ENCODE peak calls at places on chromosomes 13 and 19, in nine cellular contexts. One of them, this sample, is unnamed.
A peak's percentile ranks its signal among the peaks of the same experiment; 100 is the strongest.

GRCh38 chr13:109900723-109901122 is 114.3 kb upstream of the IRS2 start:
- DNase-seq in left cardiac atrium: no peak
- DNase-seq in astrocyte of the hippocampus: no peak
- DNase-seq in SHP77: peak; percentile 62
- DNase-seq in WTC11: no peak
- DNase-seq in AG20443: no peak
- DNase-seq in AG09319: no peak
- DNase-seq in osteocyte: no peak
- DNase-seq in DMS153: peak; percentile 27
- DNase-seq in this sample: peak; percentile 9

GRCh38 chr19:47227347-47228167 is 3.4 kb downstream of the BBC3 start:
- DNase-seq in left cardiac atrium: peak; percentile 93
- DNase-seq in astrocyte of the hippocampus: peak; percentile 92
- DNase-seq in SHP77: peak; percentile 64
- DNase-seq in WTC11: peak; percentile 97
- DNase-seq in AG20443: peak; percentile 84
- DNase-seq in AG09319: peak; percentile 93
- DNase-seq in osteocyte: peak; percentile 96
- DNase-seq in DMS153: peak; percentile 71
- DNase-seq in this sample: peak; percentile 100

GRCh38 chr13:93862259-93862658 is 617.2 kb downstream of the DCT start:
- DNase-seq in left cardiac atrium: no peak
- DNase-seq in astrocyte of the hippocampus: no peak
- DNase-seq in SHP77: no peak
- DNase-seq in WTC11: no peak
- DNase-seq in AG20443: no peak
- DNase-seq in AG09319: no peak
- DNase-seq in osteocyte: no peak
- DNase-seq in DMS153: no peak
- DNase-seq in this sample: no peak

GRCh38 chr19:53509845-53510244 is 28.1 kb upstream of the ZNF331 start:
- DNase-seq in left cardiac atrium: no peak
- DNase-seq in astrocyte of the hippocampus: no peak
- DNase-seq in SHP77: no peak
- DNase-seq in WTC11: no peak
- DNase-seq in AG20443: no peak
- DNase-seq in AG09319: no peak
- DNase-seq in osteocyte: no peak
- DNase-seq in DMS153: no peak
- DNase-seq in this sample: no peak

GRCh38 chr13:44573790-44574465 is 2.2 kb downstream of the TSC22D1 start:
- DNase-seq in left cardiac atrium: no peak
- DNase-seq in astrocyte of the hippocampus: peak; percentile 81
- DNase-seq in SHP77: no peak
- DNase-seq in WTC11: no peak
- DNase-seq in AG20443: peak; percentile 27
- DNase-seq in AG09319: no peak
- DNase-seq in osteocyte: peak; percentile 49
- DNase-seq in DMS153: no peak
- DNase-seq in this sample: peak; percentile 55

GRCh38 chr13:99892189-99892588 is 79.4 kb downstream of the ZIC5 start:
- DNase-seq in left cardiac atrium: no peak
- DNase-seq in astrocyte of the hippocampus: peak; percentile 32
- DNase-seq in SHP77: no peak
- DNase-seq in WTC11: peak; percentile 56
- DNase-seq in AG20443: no peak
- DNase-seq in AG09319: no peak
- DNase-seq in osteocyte: no peak
- DNase-seq in DMS153: peak; percentile 58
- DNase-seq in this sample: peak; percentile 69

GRCh38 chr19:19642506-19643157 is 825 bp downstream of the GMIP start:
- DNase-seq in left cardiac atrium: no peak
- DNase-seq in astrocyte of the hippocampus: peak; percentile 34
- DNase-seq in SHP77: no peak
- DNase-seq in WTC11: no peak
- DNase-seq in AG20443: peak; percentile 42
- DNase-seq in AG09319: no peak
- DNase-seq in osteocyte: no peak
- DNase-seq in DMS153: no peak
- DNase-seq in this sample: peak; percentile 65

GRCh38 chr13:61029064-61029463 is 386.6 kb downstream of the PCDH20 start:
- DNase-seq in left cardiac atrium: no peak
- DNase-seq in astrocyte of the hippocampus: no peak
- DNase-seq in SHP77: peak; percentile 42
- DNase-seq in WTC11: peak; percentile 36
- DNase-seq in AG20443: no peak
- DNase-seq in AG09319: no peak
- DNase-seq in osteocyte: no peak
- DNase-seq in DMS153: peak; percentile 87
- DNase-seq in this sample: peak; percentile 20

GRCh38 chr13:103663996-103664395 is 597.8 kb upstream of the SLC10A2 start:
- DNase-seq in left cardiac atrium: no peak
- DNase-seq in astrocyte of the hippocampus: peak; percentile 2
- DNase-seq in SHP77: no peak
- DNase-seq in WTC11: no peak
- DNase-seq in AG20443: no peak
- DNase-seq in AG09319: no peak
- DNase-seq in osteocyte: no peak
- DNase-seq in DMS153: no peak
- DNase-seq in this sample: no peak

GRCh38 chr19:11100064-11100463 is 10.8 kb downstream of the LDLR start:
- DNase-seq in left cardiac atrium: no peak
- DNase-seq in astrocyte of the hippocampus: no peak
- DNase-seq in SHP77: no peak
- DNase-seq in WTC11: no peak
- DNase-seq in AG20443: no peak
- DNase-seq in AG09319: no peak
- DNase-seq in osteocyte: no peak
- DNase-seq in DMS153: no peak
- DNase-seq in this sample: no peak

GRCh38 chr19:2084993-2085720 is 11.0 kb downstream of the MOB3A start:
- DNase-seq in left cardiac atrium: peak; percentile 78
- DNase-seq in astrocyte of the hippocampus: no peak
- DNase-seq in SHP77: no peak
- DNase-seq in WTC11: no peak
- DNase-seq in AG20443: no peak
- DNase-seq in AG09319: no peak
- DNase-seq in osteocyte: no peak
- DNase-seq in DMS153: no peak
- DNase-seq in this sample: no peak

GRCh38 chr13:51292000-51292550 is 47.4 kb upstream of the SERPINE3 start:
- DNase-seq in left cardiac atrium: no peak
- DNase-seq in astrocyte of the hippocampus: peak; percentile 91
- DNase-seq in SHP77: no peak
- DNase-seq in WTC11: no peak
- DNase-seq in AG20443: no peak
- DNase-seq in AG09319: peak; percentile 10
- DNase-seq in osteocyte: no peak
- DNase-seq in DMS153: no peak
- DNase-seq in this sample: no peak

GRCh38 chr19:681029-681626 is 4.9 kb downstream of the FSTL3 start:
- DNase-seq in left cardiac atrium: no peak
- DNase-seq in astrocyte of the hippocampus: no peak
- DNase-seq in SHP77: peak; percentile 87
- DNase-seq in WTC11: peak; percentile 96
- DNase-seq in AG20443: peak; percentile 93
- DNase-seq in AG09319: peak; percentile 84
- DNase-seq in osteocyte: no peak
- DNase-seq in DMS153: peak; percentile 71
- DNase-seq in this sample: no peak

GRCh38 chr13:77719128-77719527 is 21.6 kb downstream of the SLAIN1 start:
- DNase-seq in left cardiac atrium: no peak
- DNase-seq in astrocyte of the hippocampus: no peak
- DNase-seq in SHP77: no peak
- DNase-seq in WTC11: no peak
- DNase-seq in AG20443: no peak
- DNase-seq in AG09319: no peak
- DNase-seq in osteocyte: no peak
- DNase-seq in DMS153: no peak
- DNase-seq in this sample: no peak

GRCh38 chr19:29098863-29099481 is 114.0 kb downstream of the UQCRFS1 start:
- DNase-seq in left cardiac atrium: peak; percentile 76
- DNase-seq in astrocyte of the hippocampus: peak; percentile 39
- DNase-seq in SHP77: no peak
- DNase-seq in WTC11: no peak
- DNase-seq in AG20443: peak; percentile 97
- DNase-seq in AG09319: peak; percentile 83
- DNase-seq in osteocyte: no peak
- DNase-seq in DMS153: no peak
- DNase-seq in this sample: no peak

GRCh38 chr19:5319516-5319915 is 21.1 kb downstream of the PTPRS start:
- DNase-seq in left cardiac atrium: no peak
- DNase-seq in astrocyte of the hippocampus: no peak
- DNase-seq in SHP77: no peak
- DNase-seq in WTC11: no peak
- DNase-seq in AG20443: no peak
- DNase-seq in AG09319: no peak
- DNase-seq in osteocyte: no peak
- DNase-seq in DMS153: no peak
- DNase-seq in this sample: no peak

GRCh38 chr13:19023115-19023514 is 158.5 kb downstream of the TUBA3C start:
- DNase-seq in left cardiac atrium: no peak
- DNase-seq in astrocyte of the hippocampus: no peak
- DNase-seq in SHP77: no peak
- DNase-seq in WTC11: no peak
- DNase-seq in AG20443: no peak
- DNase-seq in AG09319: no peak
- DNase-seq in osteocyte: no peak
- DNase-seq in DMS153: no peak
- DNase-seq in this sample: no peak

GRCh38 chr19:51921949-51922348 is 5.3 kb upstream of the ZNF613 start:
- DNase-seq in left cardiac atrium: no peak
- DNase-seq in astrocyte of the hippocampus: peak; percentile 5
- DNase-seq in SHP77: no peak
- DNase-seq in WTC11: no peak
- DNase-seq in AG20443: no peak
- DNase-seq in AG09319: no peak
- DNase-seq in osteocyte: no peak
- DNase-seq in DMS153: no peak
- DNase-seq in this sample: no peak

GRCh38 chr13:24042710-24043440 is 117.6 kb upstream of the SPATA13 start:
- DNase-seq in left cardiac atrium: no peak
- DNase-seq in astrocyte of the hippocampus: no peak
- DNase-seq in SHP77: no peak
- DNase-seq in WTC11: no peak
- DNase-seq in AG20443: no peak
- DNase-seq in AG09319: no peak
- DNase-seq in osteocyte: no peak
- DNase-seq in DMS153: no peak
- DNase-seq in this sample: no peak

This sample was measured in ELF-1.